ENCODE peak calls at places on chromosomes 11 and 22, in six cellular contexts. E is IMR-90, L is neuronal stem cell, Y is mesenchymal stem cell, P is H1, O is trophoblast cell. G is an unnamed sample.

GRCh38 chr22:42289671-42290269 is 19.3 kb upstream of the TCF20 start:
- DNase-seq in P (no peak), Y (no peak), E (no peak), L (no peak), O (no peak), G (no peak)

GRCh38 chr22:35597692-35598395 is 19.3 kb downstream of the MB start:
- DNase-seq in L (no peak), E (no peak), O (no peak), Y (no peak), P (no peak), G (no peak)

GRCh38 chr11:28366549-28367341 is 258.6 kb downstream of the METTL15 start:
- DNase-seq in O (no peak), L (no peak), P (no peak), Y (peak), E (peak), G (no peak)

GRCh38 chr22:32555546-32555945 is 80.9 kb downstream of the FBXO7 start:
- DNase-seq in Y (no peak), E (no peak), O (no peak), P (no peak), L (no peak), G (no peak)

GRCh38 chr11:102139081-102139498 is 28.8 kb downstream of the YAP1 start:
- DNase-seq in O (peak), Y (peak), P (no peak), E (peak), L (no peak), G (no peak)

GRCh38 chr11:74641905-74642304 is 49.5 kb downstream of the POLD3 start:
- DNase-seq in L (no peak), Y (peak), O (no peak), P (no peak), E (no peak), G (no peak)

GRCh38 chr22:43436536-43437267 is 24.9 kb downstream of the MPPED1 start:
- DNase-seq in P (no peak), E (no peak), L (no peak), Y (no peak), O (no peak), G (peak)

GRCh38 chr11:61917357-61918109 is at the start of gene RAB3IL1:
- DNase-seq in O (peak), E (no peak), P (peak), L (peak), Y (peak), G (peak)

GRCh38 chr11:47603295-47603694 is 9.1 kb upstream of the C1QTNF4 start:
- DNase-seq in E (peak), O (no peak), L (no peak), Y (no peak), P (no peak), G (no peak)

GRCh38 chr22:47053865-47054185 is 291.4 kb downstream of the TBC1D22A start:
- DNase-seq in E (peak), L (no peak), O (no peak), Y (peak), P (no peak), G (no peak)

GRCh38 chr22:49964136-49964492 is 3.5 kb downstream of the PIM3 start:
- DNase-seq in P (no peak), E (no peak), L (no peak), Y (no peak), O (no peak), G (no peak)

GRCh38 chr11:69702769-69703510 is 882 bp downstream of the FGF19 start:
- DNase-seq in Y (peak), L (no peak), O (no peak), P (peak), E (no peak), G (peak)

GRCh38 chr22:19994851-19995610 is 21.6 kb downstream of the ARVCF start:
- DNase-seq in E (peak), L (no peak), O (no peak), P (no peak), Y (no peak), G (no peak)

GRCh38 chr22:37912171-37912570 is 6.1 kb downstream of the MICALL1 start:
- DNase-seq in E (no peak), O (no peak), P (no peak), L (no peak), Y (no peak), G (no peak)

GRCh38 chr22:45602824-45603301 is 68.8 kb upstream of the ATXN10 start:
- DNase-seq in O (peak), E (no peak), P (peak), Y (peak), L (peak), G (peak)

GRCh38 chr22:49394116-49394785 is 433.4 kb downstream of the BRD1 start:
- DNase-seq in O (no peak), L (no peak), Y (no peak), E (no peak), P (no peak), G (peak)

GRCh38 chr22:21762712-21763581 is 27.4 kb upstream of the YPEL1 start:
- DNase-seq in E (no peak), P (no peak), O (no peak), Y (no peak), L (no peak), G (no peak)

GRCh38 chr22:41574847-41575381 is 14.1 kb downstream of the CSDC2 start:
- DNase-seq in P (no peak), E (peak), O (no peak), L (no peak), Y (no peak), G (no peak)

GRCh38 chr11:78417888-78418583 is 416 bp upstream of the GAB2 start:
- DNase-seq in L (peak), Y (peak), P (peak), O (peak), E (peak), G (peak)

GRCh38 chr22:31945971-31946680 is 1.8 kb downstream of the YWHAH start:
- DNase-seq in O (no peak), Y (peak), P (no peak), E (peak), L (no peak), G (no peak)

GRCh38 chr11:96464695-96465307 is 75.0 kb downstream of the JRKL start:
- DNase-seq in L (peak), Y (peak), E (peak), O (no peak), P (no peak), G (no peak)

GRCh38 chr22:49062155-49063039 is 765.3 kb downstream of the BRD1 start:
- DNase-seq in L (no peak), O (no peak), E (no peak), P (no peak), Y (no peak), G (peak)

GRCh38 chr11:108565653-108566052 is 27.9 kb downstream of the EXPH5 start:
- DNase-seq in P (no peak), E (no peak), Y (no peak), O (no peak), L (no peak), G (no peak)

GRCh38 chr11:20342347-20343279 is 20.9 kb upstream of the HTATIP2 start:
- DNase-seq in P (peak), Y (no peak), L (peak), E (no peak), O (no peak), G (peak)

GRCh38 chr11:100687630-100688395 is 725 bp downstream of the ARHGAP42 start:
- DNase-seq in E (peak), L (peak), O (peak), P (peak), Y (peak), G (peak)

GRCh38 chr11:33557201-33557600 is 143.4 kb downstream of the C11orf91 start:
- DNase-seq in P (no peak), L (no peak), Y (no peak), O (peak), E (peak), G (no peak)

GRCh38 chr11:38476808-38477565 is 1879.0 kb upstream of the RAG2 start:
- DNase-seq in P (no peak), L (no peak), O (no peak), E (no peak), Y (peak), G (no peak)

GRCh38 chr22:49931863-49932262 is 13.4 kb downstream of the CRELD2 start:
- DNase-seq in P (no peak), E (no peak), Y (no peak), O (no peak), L (no peak), G (no peak)

GRCh38 chr22:34976474-34976873 is 89.5 kb upstream of the ISX start:
- DNase-seq in E (no peak), P (no peak), L (no peak), O (no peak), Y (no peak), G (no peak)

GRCh38 chr22:38505595-38506117 is 455 bp downstream of the DDX17 start:
- DNase-seq in E (peak), P (no peak), L (no peak), Y (peak), O (peak), G (no peak)

GRCh38 chr22:42074846-42075245 is 798 bp downstream of the PHETA2 start:
- DNase-seq in P (no peak), O (no peak), L (no peak), Y (no peak), E (no peak), G (no peak)

GRCh38 chr11:96198466-96198808 is 144.6 kb downstream of the MAML2 start:
- DNase-seq in L (no peak), Y (no peak), P (no peak), O (no peak), E (no peak), G (no peak)

DNA sequence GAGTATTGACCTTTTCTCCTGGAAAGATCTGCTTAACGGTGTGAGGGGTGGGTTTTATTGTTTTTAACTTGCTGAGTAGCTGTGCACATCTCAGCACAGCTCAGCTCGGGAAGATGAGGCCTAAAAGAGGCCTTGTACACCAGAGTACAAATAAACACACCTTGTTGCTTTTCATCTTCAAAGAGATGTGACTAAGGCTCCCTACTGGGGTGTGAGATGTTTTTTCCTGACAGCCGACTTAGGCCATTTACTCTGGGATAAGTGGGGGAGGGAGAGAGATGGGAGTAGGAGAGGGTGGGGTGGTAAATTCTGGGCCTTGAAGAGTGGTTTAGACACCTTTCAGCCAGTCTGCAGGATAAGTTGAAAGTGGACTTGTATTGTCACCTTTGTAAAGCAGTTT is 2.9 kb downstream of the LDLRAD3 start:
- DNase-seq in O (no peak), Y (no peak), E (no peak), L (no peak), P (no peak), G (no peak)
- H3K4me2 ChIP-seq in O (no peak), Y (no peak), E (no peak), L (no peak), P (peak), G (no peak)

DNA sequence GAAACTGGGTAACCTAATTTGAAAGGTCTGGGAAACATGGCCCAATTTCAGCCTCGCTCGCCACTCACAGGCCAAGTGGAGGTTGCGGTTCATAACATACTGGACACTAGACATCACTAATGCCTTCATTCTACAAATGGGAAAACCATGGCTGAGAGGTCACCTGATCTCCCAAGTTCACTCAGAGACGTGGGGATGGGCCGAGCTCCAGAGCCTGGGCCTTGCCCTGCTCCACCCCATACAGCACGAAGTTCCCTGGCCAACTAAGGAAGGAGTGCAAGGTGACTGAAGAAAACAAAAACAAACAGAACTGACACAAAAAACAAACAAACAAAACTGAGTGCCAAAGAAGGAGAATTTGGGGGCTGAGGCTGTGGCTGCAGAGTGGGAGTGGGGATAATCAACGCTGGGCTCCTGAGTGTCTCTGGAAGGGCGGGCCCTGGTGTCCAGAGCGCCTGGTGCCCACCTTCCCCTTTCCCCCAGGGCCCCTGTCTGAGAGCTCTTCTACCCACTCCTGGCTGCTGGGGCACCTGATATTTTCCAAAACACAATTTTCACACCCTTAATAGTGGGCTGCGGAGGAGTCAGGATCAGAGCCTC is 46.5 kb upstream of the ADA2 start:
- DNase-seq in Y (no peak), L (no peak), E (no peak), P (no peak), O (no peak), G (no peak)
- H2AK5ac ChIP-seq in Y (no peak), L (peak), E (no peak), P (peak), O (no peak), G (peak)

GRCh38 chr11:82979824-82980223 is 78.3 kb downstream of the DDIAS start:
- DNase-seq in Y (no peak), E (no peak), O (no peak), L (no peak), P (no peak), G (no peak)
- H2AFZ ChIP-seq in Y (no peak), E (no peak), O (no peak), L (no peak), P (no peak), G (no peak)

GRCh38 chr11:122755941-122756340 is 82.4 kb upstream of the CRTAM start:
- DNase-seq in O (no peak), P (no peak), E (no peak), L (no peak), Y (no peak), G (no peak)

GRCh38 chr11:122756417-122756816 is 81.9 kb upstream of the CRTAM start:
- DNase-seq in P (no peak), O (no peak), Y (no peak), L (no peak), E (no peak), G (no peak)

GRCh38 chr11:122754028-122754427 is 84.3 kb upstream of the CRTAM start:
- DNase-seq in Y (no peak), O (no peak), P (no peak), L (no peak), E (no peak), G (no peak)

GRCh38 chr11:122754553-122755322 is 83.6 kb upstream of the CRTAM start:
- DNase-seq in Y (peak), P (peak), E (no peak), O (no peak), L (no peak), G (peak)

GRCh38 chr11:122755409-122755808 is 82.9 kb upstream of the CRTAM start:
- DNase-seq in P (no peak), Y (no peak), L (no peak), O (no peak), E (no peak), G (no peak)
- H3K4me2 ChIP-seq in P (no peak), Y (no peak), L (no peak), O (no peak), E (no peak), G (no peak)

DNA sequence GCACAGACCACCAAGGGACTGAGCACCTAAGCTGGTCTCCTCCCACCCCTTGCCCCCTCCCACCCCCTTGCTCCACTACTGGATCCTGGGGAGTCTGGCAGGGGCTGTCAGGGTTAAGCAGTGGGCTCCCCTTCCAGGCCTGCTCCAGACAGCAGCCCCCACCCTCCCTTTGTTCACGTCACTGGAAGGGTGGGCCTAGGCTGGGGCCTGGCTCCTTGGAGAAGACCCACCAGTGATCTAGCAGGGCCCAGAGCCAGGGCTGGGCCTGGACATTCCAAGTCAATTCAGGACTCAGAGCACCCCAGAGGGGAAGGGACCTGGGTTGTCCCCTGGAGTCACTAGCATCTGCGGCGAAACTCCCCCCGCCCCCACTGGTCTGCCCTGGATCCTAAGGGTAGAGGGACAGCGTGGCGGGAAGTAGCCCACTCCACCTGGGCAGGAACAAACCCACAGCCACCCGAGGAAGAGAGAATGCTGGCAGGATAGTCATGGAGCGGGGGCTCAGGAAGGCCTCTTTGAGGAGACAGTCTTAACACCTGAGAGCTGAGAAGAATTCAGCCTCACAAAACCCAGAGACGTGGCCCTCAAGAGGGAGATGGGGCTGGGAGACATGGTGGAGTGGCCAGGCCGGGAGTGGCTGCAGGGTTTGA is 45.8 kb downstream of the IGLL1 start:
- DNase-seq in L (no peak), Y (no peak), O (no peak), P (no peak), E (no peak), G (peak)
- H2AK5ac ChIP-seq in L (peak), Y (no peak), O (peak), P (peak), E (no peak), G (no peak)

G was measured in H9.